ENCODE peak calls at places on chromosomes 4 and X, in nine cellular contexts. One of them, this sample, is unnamed.

GRCh38 chrX:110397353-110397752 is 38.7 kb downstream of the RTL9 start:
- DNase-seq in choroid plexus epithelial cell: no peak
- DNase-seq in cardiac muscle cell: no peak
- DNase-seq in fibroblast of mammary gland: no peak
- DNase-seq in small intestine: no peak
- DNase-seq in CD8-positive, alpha-beta T cell: no peak
- DNase-seq in neuronal stem cell: no peak
- DNase-seq in bronchial epithelial cell: peak; percentile 47
- DNase-seq in PC-9: no peak
- DNase-seq in this sample: no peak

GRCh38 chr4:79466621-79467020 is 58.6 kb upstream of the GK2 start:
- DNase-seq in choroid plexus epithelial cell: no peak
- DNase-seq in cardiac muscle cell: peak; percentile 34
- DNase-seq in fibroblast of mammary gland: peak; percentile 57
- DNase-seq in small intestine: no peak
- DNase-seq in CD8-positive, alpha-beta T cell: no peak
- DNase-seq in neuronal stem cell: no peak
- DNase-seq in bronchial epithelial cell: no peak
- DNase-seq in PC-9: no peak
- DNase-seq in this sample: peak; percentile 39

GRCh38 chr4:53361451-53361850 is 4.4 kb downstream of the SCFD2 start:
- DNase-seq in choroid plexus epithelial cell: peak; percentile 41
- DNase-seq in cardiac muscle cell: peak; percentile 21
- DNase-seq in fibroblast of mammary gland: peak; percentile 28
- DNase-seq in small intestine: no peak
- DNase-seq in CD8-positive, alpha-beta T cell: no peak
- DNase-seq in neuronal stem cell: no peak
- DNase-seq in bronchial epithelial cell: no peak
- DNase-seq in PC-9: no peak
- DNase-seq in this sample: peak; percentile 47

GRCh38 chr4:8422786-8423185 is 17.7 kb downstream of the ACOX3 start:
- DNase-seq in choroid plexus epithelial cell: no peak
- DNase-seq in cardiac muscle cell: no peak
- DNase-seq in fibroblast of mammary gland: no peak
- DNase-seq in small intestine: no peak
- DNase-seq in CD8-positive, alpha-beta T cell: no peak
- DNase-seq in neuronal stem cell: no peak
- DNase-seq in bronchial epithelial cell: no peak
- DNase-seq in PC-9: peak; percentile 22
- DNase-seq in this sample: no peak

GRCh38 chr4:68708566-68708965 is 38.1 kb upstream of the UGT2B15 start:
- DNase-seq in choroid plexus epithelial cell: no peak
- DNase-seq in cardiac muscle cell: no peak
- DNase-seq in fibroblast of mammary gland: no peak
- DNase-seq in small intestine: no peak
- DNase-seq in CD8-positive, alpha-beta T cell: no peak
- DNase-seq in neuronal stem cell: no peak
- DNase-seq in bronchial epithelial cell: no peak
- DNase-seq in PC-9: no peak
- DNase-seq in this sample: no peak

GRCh38 chr4:169115897-169116254 is 105.8 kb upstream of the CBR4 start:
- DNase-seq in choroid plexus epithelial cell: peak; percentile 97
- DNase-seq in cardiac muscle cell: peak; percentile 94
- DNase-seq in fibroblast of mammary gland: peak; percentile 95
- DNase-seq in small intestine: peak; percentile 73
- DNase-seq in CD8-positive, alpha-beta T cell: no peak
- DNase-seq in neuronal stem cell: no peak
- DNase-seq in bronchial epithelial cell: peak; percentile 100
- DNase-seq in PC-9: peak; percentile 78
- DNase-seq in this sample: peak; percentile 98

GRCh38 chr4:9971711-9972110 is 49.6 kb downstream of the SLC2A9 start:
- DNase-seq in choroid plexus epithelial cell: no peak
- DNase-seq in cardiac muscle cell: no peak
- DNase-seq in fibroblast of mammary gland: no peak
- DNase-seq in small intestine: peak; percentile 12
- DNase-seq in CD8-positive, alpha-beta T cell: no peak
- DNase-seq in neuronal stem cell: no peak
- DNase-seq in bronchial epithelial cell: no peak
- DNase-seq in PC-9: no peak
- DNase-seq in this sample: no peak

GRCh38 chr4:76407440-76408119 is 13.4 kb downstream of the CCDC158 start:
- DNase-seq in choroid plexus epithelial cell: no peak
- DNase-seq in cardiac muscle cell: peak; percentile 35
- DNase-seq in fibroblast of mammary gland: no peak
- DNase-seq in small intestine: no peak
- DNase-seq in CD8-positive, alpha-beta T cell: no peak
- DNase-seq in neuronal stem cell: no peak
- DNase-seq in bronchial epithelial cell: peak; percentile 63
- DNase-seq in PC-9: no peak
- DNase-seq in this sample: peak; percentile 43

GRCh38 chr4:150302553-150302952 is 224.3 kb downstream of the DCLK2 start:
- DNase-seq in choroid plexus epithelial cell: peak; percentile 98
- DNase-seq in cardiac muscle cell: peak; percentile 95
- DNase-seq in fibroblast of mammary gland: peak; percentile 98
- DNase-seq in small intestine: no peak
- DNase-seq in CD8-positive, alpha-beta T cell: no peak
- DNase-seq in neuronal stem cell: no peak
- DNase-seq in bronchial epithelial cell: peak; percentile 94
- DNase-seq in PC-9: peak; percentile 27
- DNase-seq in this sample: peak; percentile 94

GRCh38 chrX:78712381-78712780 is 35.1 kb upstream of the LPAR4 start:
- DNase-seq in choroid plexus epithelial cell: no peak
- DNase-seq in cardiac muscle cell: no peak
- DNase-seq in fibroblast of mammary gland: no peak
- DNase-seq in small intestine: no peak
- DNase-seq in CD8-positive, alpha-beta T cell: no peak
- DNase-seq in neuronal stem cell: no peak
- DNase-seq in bronchial epithelial cell: no peak
- DNase-seq in PC-9: no peak
- DNase-seq in this sample: no peak

GRCh38 chr4:158778712-158779111 is 9.9 kb downstream of the FNIP2 start:
- DNase-seq in choroid plexus epithelial cell: no peak
- DNase-seq in cardiac muscle cell: no peak
- DNase-seq in fibroblast of mammary gland: no peak
- DNase-seq in small intestine: no peak
- DNase-seq in CD8-positive, alpha-beta T cell: no peak
- DNase-seq in neuronal stem cell: no peak
- DNase-seq in bronchial epithelial cell: peak; percentile 87
- DNase-seq in PC-9: no peak
- DNase-seq in this sample: no peak

DNA sequence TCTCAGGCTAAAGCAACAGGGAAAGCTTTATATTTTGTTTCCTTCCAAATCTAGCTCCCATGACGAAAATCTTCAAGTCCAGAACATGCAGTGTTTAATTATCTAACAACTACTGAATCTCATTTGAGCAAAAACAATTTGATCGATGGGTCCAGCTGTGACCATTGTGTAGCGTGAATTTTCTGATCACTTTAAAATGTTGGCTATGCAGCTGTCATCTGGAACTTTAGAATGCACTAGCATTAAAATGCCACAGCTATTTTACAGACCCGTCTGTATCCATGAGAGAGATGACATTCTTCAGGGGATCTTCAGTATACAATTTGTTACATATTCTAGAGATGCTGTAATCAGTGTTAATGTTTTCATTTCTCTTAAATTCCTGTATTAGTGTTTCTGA is 13.0 kb upstream of the CTSO start:
- DNase-seq in choroid plexus epithelial cell: no peak
- DNase-seq in cardiac muscle cell: no peak
- DNase-seq in fibroblast of mammary gland: no peak
- DNase-seq in small intestine: no peak
- DNase-seq in CD8-positive, alpha-beta T cell: no peak
- DNase-seq in neuronal stem cell: no peak
- DNase-seq in bronchial epithelial cell: no peak
- DNase-seq in PC-9: no peak
- DNase-seq in this sample: no peak
- H3K4me3 ChIP-seq in choroid plexus epithelial cell: no peak overlapping the region
- H3K4me3 ChIP-seq in cardiac muscle cell: no peak overlapping the region
- H3K4me3 ChIP-seq in fibroblast of mammary gland: no peak overlapping the region
- H3K4me3 ChIP-seq in small intestine: no peak overlapping the region
- H3K4me3 ChIP-seq in CD8-positive, alpha-beta T cell: no peak overlapping the region
- H3K4me3 ChIP-seq in neuronal stem cell: no peak overlapping the region
- H3K4me3 ChIP-seq in bronchial epithelial cell: no peak overlapping the region
- H3K4me3 ChIP-seq in PC-9: no peak overlapping the region
- H3K4me3 ChIP-seq in this sample: no peak overlapping the region

DNA sequence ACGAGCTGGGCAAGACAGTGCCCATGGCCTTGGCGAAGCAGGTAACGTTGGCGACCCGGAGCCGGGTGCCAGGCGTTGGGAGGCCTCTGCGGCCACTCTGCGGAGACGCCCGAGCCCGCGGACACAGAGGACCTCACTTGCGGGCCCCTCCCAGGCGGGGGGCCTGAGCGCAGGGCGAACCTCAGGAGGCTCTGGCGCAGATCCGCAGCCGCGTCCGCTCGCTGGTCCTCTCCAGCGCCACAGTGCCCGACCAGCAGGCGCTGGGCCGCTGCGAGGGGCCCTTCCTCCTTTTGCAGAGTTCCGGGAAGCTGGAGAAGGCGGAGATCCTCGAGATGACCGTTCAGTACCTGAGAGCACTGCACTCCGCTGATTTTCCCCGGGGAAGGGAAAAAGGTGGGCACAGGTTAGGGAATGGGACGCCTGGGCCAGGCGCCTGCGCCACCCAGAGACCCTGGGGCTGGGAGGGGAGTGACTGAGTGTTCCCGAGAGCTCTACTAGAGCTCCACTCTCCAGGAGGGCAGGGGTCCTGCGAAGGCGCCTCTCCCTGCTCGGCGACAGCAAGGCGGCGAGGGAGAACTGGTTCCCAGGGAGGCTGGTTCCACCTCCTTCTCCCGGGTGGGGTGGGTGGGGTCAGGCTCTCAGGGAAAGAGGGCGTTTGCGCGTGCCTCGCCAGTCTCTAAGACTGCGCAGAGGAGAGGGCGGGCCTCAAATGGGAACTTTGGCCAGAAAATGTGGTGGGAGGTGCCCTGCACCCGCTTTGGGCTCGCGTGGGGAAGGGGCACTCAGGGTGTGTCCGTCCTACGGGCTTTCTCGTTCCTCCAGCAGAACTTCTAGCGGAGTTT is 1.4 kb downstream of the HELT start:
- DNase-seq in choroid plexus epithelial cell: no peak
- DNase-seq in cardiac muscle cell: no peak
- DNase-seq in fibroblast of mammary gland: no peak
- DNase-seq in small intestine: no peak
- DNase-seq in CD8-positive, alpha-beta T cell: no peak
- DNase-seq in neuronal stem cell: no peak
- DNase-seq in bronchial epithelial cell: no peak
- DNase-seq in PC-9: no peak
- DNase-seq in this sample: no peak
- H3K4me3 ChIP-seq in choroid plexus epithelial cell: no peak overlapping the region
- H3K4me3 ChIP-seq in cardiac muscle cell: peak overlapping the region; percentile 21
- H3K4me3 ChIP-seq in fibroblast of mammary gland: no peak overlapping the region
- H3K4me3 ChIP-seq in small intestine: no peak overlapping the region
- H3K4me3 ChIP-seq in CD8-positive, alpha-beta T cell: no peak overlapping the region
- H3K4me3 ChIP-seq in neuronal stem cell: no peak overlapping the region
- H3K4me3 ChIP-seq in bronchial epithelial cell: no peak overlapping the region
- H3K4me3 ChIP-seq in PC-9: no peak overlapping the region
- H3K4me3 ChIP-seq in this sample: no peak overlapping the region

GRCh38 chrX:9913041-9913440 is 54.1 kb upstream of the CLDN34 start:
- DNase-seq in choroid plexus epithelial cell: peak; percentile 43
- DNase-seq in cardiac muscle cell: no peak
- DNase-seq in fibroblast of mammary gland: peak; percentile 33
- DNase-seq in small intestine: no peak
- DNase-seq in CD8-positive, alpha-beta T cell: no peak
- DNase-seq in neuronal stem cell: no peak
- DNase-seq in bronchial epithelial cell: peak; percentile 85
- DNase-seq in PC-9: no peak
- DNase-seq in this sample: no peak

GRCh38 chrX:9907645-9908387 is 59.3 kb upstream of the CLDN34 start:
- DNase-seq in choroid plexus epithelial cell: peak; percentile 74
- DNase-seq in cardiac muscle cell: peak; percentile 73
- DNase-seq in fibroblast of mammary gland: peak; percentile 81
- DNase-seq in small intestine: no peak
- DNase-seq in CD8-positive, alpha-beta T cell: no peak
- DNase-seq in neuronal stem cell: no peak
- DNase-seq in bronchial epithelial cell: peak; percentile 84
- DNase-seq in PC-9: no peak
- DNase-seq in this sample: peak; percentile 85

GRCh38 chrX:9911479-9911878 is 55.7 kb upstream of the CLDN34 start:
- DNase-seq in choroid plexus epithelial cell: peak; percentile 65
- DNase-seq in cardiac muscle cell: peak; percentile 72
- DNase-seq in fibroblast of mammary gland: no peak
- DNase-seq in small intestine: no peak
- DNase-seq in CD8-positive, alpha-beta T cell: no peak
- DNase-seq in neuronal stem cell: no peak
- DNase-seq in bronchial epithelial cell: peak; percentile 84
- DNase-seq in PC-9: peak; percentile 27
- DNase-seq in this sample: peak; percentile 59

GRCh38 chrX:9909254-9909653 is 57.9 kb upstream of the CLDN34 start:
- DNase-seq in choroid plexus epithelial cell: no peak
- DNase-seq in cardiac muscle cell: no peak
- DNase-seq in fibroblast of mammary gland: no peak
- DNase-seq in small intestine: no peak
- DNase-seq in CD8-positive, alpha-beta T cell: no peak
- DNase-seq in neuronal stem cell: no peak
- DNase-seq in bronchial epithelial cell: no peak
- DNase-seq in PC-9: no peak
- DNase-seq in this sample: no peak

GRCh38 chrX:9912341-9912740 is 54.8 kb upstream of the CLDN34 start:
- DNase-seq in choroid plexus epithelial cell: no peak
- DNase-seq in cardiac muscle cell: peak; percentile 37
- DNase-seq in fibroblast of mammary gland: no peak
- DNase-seq in small intestine: no peak
- DNase-seq in CD8-positive, alpha-beta T cell: no peak
- DNase-seq in neuronal stem cell: peak; percentile 37
- DNase-seq in bronchial epithelial cell: peak; percentile 88
- DNase-seq in PC-9: no peak
- DNase-seq in this sample: peak; percentile 13
- H3K4me3 ChIP-seq in choroid plexus epithelial cell: no peak overlapping the region
- H3K4me3 ChIP-seq in cardiac muscle cell: no peak overlapping the region
- H3K4me3 ChIP-seq in fibroblast of mammary gland: no peak overlapping the region
- H3K4me3 ChIP-seq in small intestine: no peak overlapping the region
- H3K4me3 ChIP-seq in CD8-positive, alpha-beta T cell: no peak overlapping the region
- H3K4me3 ChIP-seq in neuronal stem cell: peak overlapping the region; percentile 47
- H3K4me3 ChIP-seq in bronchial epithelial cell: peak overlapping the region; percentile 40
- H3K4me3 ChIP-seq in PC-9: peak overlapping the region; percentile 35
- H3K4me3 ChIP-seq in this sample: peak overlapping the region; percentile 5

DNA sequence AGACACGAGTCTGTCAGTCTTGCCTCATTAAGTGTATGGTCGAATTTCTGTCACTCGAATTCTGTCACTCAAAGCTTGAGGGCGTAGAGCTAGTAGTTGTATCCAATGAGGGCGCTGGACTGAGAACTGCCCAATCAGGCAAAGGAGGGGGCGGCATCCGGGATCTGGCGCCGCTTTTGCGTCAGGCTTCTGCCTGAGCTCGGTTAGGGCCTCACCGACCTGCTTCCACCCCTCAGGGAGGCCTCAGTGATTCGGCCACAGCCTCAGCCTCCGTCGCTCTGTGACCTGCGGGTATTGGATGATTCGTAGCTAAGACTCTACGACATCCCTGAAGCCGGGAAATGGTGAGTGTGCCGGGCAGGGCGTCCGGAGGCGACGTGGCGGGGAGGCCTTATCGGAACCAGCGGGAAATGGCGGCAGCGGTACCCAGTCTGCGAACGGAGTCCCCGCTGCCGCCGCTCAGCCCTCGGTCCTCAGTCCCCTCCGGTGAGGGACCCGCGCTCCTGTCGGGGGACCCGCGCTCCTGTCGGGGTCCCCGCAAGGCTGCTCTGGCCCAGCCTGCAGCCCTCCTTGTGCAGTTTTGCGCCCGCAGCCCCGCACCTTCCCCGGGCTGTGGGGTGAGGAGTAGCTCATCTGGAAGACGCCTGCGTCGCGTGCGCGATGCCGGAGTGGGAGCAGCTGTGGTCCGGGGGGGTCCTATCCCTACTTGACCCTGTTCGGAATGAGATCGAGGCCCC is 88.3 kb downstream of the ZNF718 start:
- DNase-seq in choroid plexus epithelial cell: peak; percentile 95
- DNase-seq in cardiac muscle cell: peak; percentile 90
- DNase-seq in fibroblast of mammary gland: peak; percentile 90
- DNase-seq in small intestine: peak; percentile 0
- DNase-seq in CD8-positive, alpha-beta T cell: no peak
- DNase-seq in neuronal stem cell: peak; percentile 75
- DNase-seq in bronchial epithelial cell: peak; percentile 69
- DNase-seq in PC-9: no peak
- DNase-seq in this sample: peak; percentile 92
- H3K4me3 ChIP-seq in choroid plexus epithelial cell: peak overlapping the region; percentile 77
- H3K4me3 ChIP-seq in cardiac muscle cell: peak overlapping the region; percentile 47
- H3K4me3 ChIP-seq in fibroblast of mammary gland: peak overlapping the region; percentile 68
- H3K4me3 ChIP-seq in small intestine: no peak overlapping the region
- H3K4me3 ChIP-seq in CD8-positive, alpha-beta T cell: peak overlapping the region; percentile 20
- H3K4me3 ChIP-seq in neuronal stem cell: peak overlapping the region; percentile 84
- H3K4me3 ChIP-seq in bronchial epithelial cell: peak overlapping the region; percentile 52
- H3K4me3 ChIP-seq in PC-9: no peak overlapping the region
- H3K4me3 ChIP-seq in this sample: peak overlapping the region; percentile 61